ENCODE peak calls at places on chromosomes 16 and 17, in six cellular contexts. O, V, C, N, A and T are unnamed samples.

GRCh38 chr16:65176603-65177002 is 54.7 kb upstream of the CDH11 start:
- DNase-seq in O (no peak), V (no peak), C (no peak), N (no peak), A (no peak), T (no peak)

GRCh38 chr17:2058521-2059124 is 3.7 kb downstream of the HIC1 start:
- DNase-seq in O (no peak), V (peak), C (no peak), N (no peak), A (no peak), T (peak)

GRCh38 chr17:31291820-31292219 is 5.2 kb downstream of the OMG start:
- DNase-seq in O (no peak), V (no peak), C (no peak), N (no peak), A (no peak), T (no peak)

GRCh38 chr16:5025171-5025632 is 8.5 kb downstream of the NAGPA start:
- DNase-seq in O (no peak), V (peak), C (peak), N (no peak), A (peak), T (peak)

GRCh38 chr17:81002409-81003361 is 11.0 kb downstream of the CHMP6 start:
- DNase-seq in O (no peak), V (no peak), C (peak), N (no peak), A (peak), T (peak)

GRCh38 chr16:25177831-25178688 is 38.7 kb upstream of the AQP8 start:
- DNase-seq in O (no peak), V (no peak), C (no peak), N (peak), A (no peak), T (peak)

GRCh38 chr17:78924481-78925151 is 571 bp downstream of the TIMP2 start:
- DNase-seq in O (no peak), V (no peak), C (no peak), N (no peak), A (no peak), T (peak)

GRCh38 chr17:80894439-80894721 is 97.3 kb upstream of the CHMP6 start:
- DNase-seq in O (no peak), V (peak), C (no peak), N (no peak), A (no peak), T (no peak)

GRCh38 chr17:8221663-8222379 is 11.4 kb upstream of the AURKB start:
- DNase-seq in O (peak), V (peak), C (peak), N (no peak), A (peak), T (peak)

GRCh38 chr16:18933501-18933900 is 7.3 kb upstream of the SMG1 start:
- DNase-seq in O (no peak), V (no peak), C (no peak), N (no peak), A (no peak), T (no peak)

GRCh38 chr17:52995127-52995526 is 827.6 kb upstream of the KIF2B start:
- DNase-seq in O (no peak), V (no peak), C (no peak), N (no peak), A (no peak), T (no peak)

GRCh38 chr16:87956771-87957279 is 5.6 kb downstream of the BANP start:
- DNase-seq in O (no peak), V (peak), C (peak), N (peak), A (peak), T (peak)

GRCh38 chr16:89557230-89557935 is 3.1 kb upstream of the RPL13 start:
- DNase-seq in O (no peak), V (peak), C (peak), N (peak), A (peak), T (peak)

GRCh38 chr16:1534021-1535020 is 855 bp downstream of the TMEM204 start:
- DNase-seq in O (no peak), V (no peak), C (no peak), N (no peak), A (peak), T (no peak)

GRCh38 chr17:34389343-34389742 is 26.3 kb upstream of the CCL1 start:
- DNase-seq in O (no peak), V (no peak), C (no peak), N (no peak), A (no peak), T (no peak)

GRCh38 chr16:85955566-85955965 is 56.6 kb downstream of the IRF8 start:
- DNase-seq in O (no peak), V (no peak), C (no peak), N (no peak), A (no peak), T (no peak)

GRCh38 chr17:12730931-12731521 is 58.3 kb upstream of the ARHGAP44 start:
- DNase-seq in O (no peak), V (peak), C (no peak), N (no peak), A (no peak), T (no peak)

GRCh38 chr17:38761612-38762011 is 9.1 kb downstream of the PSMB3 start:
- DNase-seq in O (no peak), V (peak), C (peak), N (peak), A (peak), T (peak)

GRCh38 chr17:81471804-81472456 is 40.7 kb downstream of the ACTG1 start:
- DNase-seq in O (no peak), V (peak), C (peak), N (peak), A (peak), T (peak)

GRCh38 chr16:68408967-68409366 is 39.3 kb downstream of the SMPD3 start:
- DNase-seq in O (no peak), V (no peak), C (no peak), N (no peak), A (no peak), T (no peak)

GRCh38 chr16:11079657-11080187 is 135.4 kb downstream of the CLEC16A start:
- DNase-seq in O (no peak), V (no peak), C (no peak), N (no peak), A (peak), T (no peak)

GRCh38 chr17:17073006-17073626 is 30.9 kb downstream of the MPRIP start:
- DNase-seq in O (no peak), V (no peak), C (no peak), N (no peak), A (no peak), T (no peak)

GRCh38 chr17:2084129-2084765 is 29.3 kb downstream of the HIC1 start:
- DNase-seq in O (no peak), V (peak), C (peak), N (no peak), A (peak), T (no peak)

GRCh38 chr17:67245694-67246397 is 850 bp upstream of the HELZ start:
- DNase-seq in O (no peak), V (peak), C (peak), N (peak), A (peak), T (peak)

GRCh38 chr17:63675231-63675606 is 24.7 kb downstream of the LIMD2 start:
- DNase-seq in O (no peak), V (no peak), C (peak), N (no peak), A (peak), T (peak)

GRCh38 chr17:69523252-69523861 is 108.9 kb downstream of the MAP2K6 start:
- DNase-seq in O (peak), V (peak), C (peak), N (peak), A (peak), T (peak)

GRCh38 chr17:58254803-58255202 is 16.4 kb downstream of the LPO start:
- DNase-seq in O (no peak), V (no peak), C (no peak), N (no peak), A (no peak), T (no peak)

GRCh38 chr16:59758848-59759247 is 1024.7 kb upstream of the GOT2 start:
- DNase-seq in O (no peak), V (no peak), C (no peak), N (no peak), A (no peak), T (no peak)

GRCh38 chr17:53353919-53354351 is 468.8 kb upstream of the KIF2B start:
- DNase-seq in O (no peak), V (no peak), C (no peak), N (no peak), A (no peak), T (no peak)

GRCh38 chr17:48215583-48216139 is 108.1 kb downstream of the SNX11 start:
- DNase-seq in O (no peak), V (peak), C (peak), N (peak), A (peak), T (peak)

GRCh38 chr17:69473801-69474170 is 59.3 kb downstream of the MAP2K6 start:
- DNase-seq in O (no peak), V (peak), C (no peak), N (no peak), A (no peak), T (no peak)

GRCh38 chr17:32871736-32872135 is 5.2 kb downstream of the MYO1D start:
- DNase-seq in O (no peak), V (no peak), C (no peak), N (no peak), A (no peak), T (peak)

GRCh38 chr16:58076514-58076913 is 51.0 kb downstream of the MMP15 start:
- DNase-seq in O (no peak), V (no peak), C (no peak), N (no peak), A (no peak), T (no peak)

GRCh38 chr17:57881143-57881542 is 31.3 kb upstream of the MRPS23 start:
- DNase-seq in O (no peak), V (no peak), C (no peak), N (no peak), A (peak), T (no peak)

GRCh38 chr17:57668332-57668731 is 76.8 kb downstream of the CCDC182 start:
- DNase-seq in O (no peak), V (no peak), C (no peak), N (no peak), A (no peak), T (no peak)

GRCh38 chr17:77880702-77881450 is 77.6 kb upstream of the TNRC6C start:
- DNase-seq in O (no peak), V (no peak), C (no peak), N (no peak), A (no peak), T (no peak)

GRCh38 chr16:67641779-67642708 is 2.9 kb upstream of the CARMIL2 start:
- DNase-seq in O (no peak), V (no peak), C (no peak), N (no peak), A (peak), T (no peak)

DNA sequence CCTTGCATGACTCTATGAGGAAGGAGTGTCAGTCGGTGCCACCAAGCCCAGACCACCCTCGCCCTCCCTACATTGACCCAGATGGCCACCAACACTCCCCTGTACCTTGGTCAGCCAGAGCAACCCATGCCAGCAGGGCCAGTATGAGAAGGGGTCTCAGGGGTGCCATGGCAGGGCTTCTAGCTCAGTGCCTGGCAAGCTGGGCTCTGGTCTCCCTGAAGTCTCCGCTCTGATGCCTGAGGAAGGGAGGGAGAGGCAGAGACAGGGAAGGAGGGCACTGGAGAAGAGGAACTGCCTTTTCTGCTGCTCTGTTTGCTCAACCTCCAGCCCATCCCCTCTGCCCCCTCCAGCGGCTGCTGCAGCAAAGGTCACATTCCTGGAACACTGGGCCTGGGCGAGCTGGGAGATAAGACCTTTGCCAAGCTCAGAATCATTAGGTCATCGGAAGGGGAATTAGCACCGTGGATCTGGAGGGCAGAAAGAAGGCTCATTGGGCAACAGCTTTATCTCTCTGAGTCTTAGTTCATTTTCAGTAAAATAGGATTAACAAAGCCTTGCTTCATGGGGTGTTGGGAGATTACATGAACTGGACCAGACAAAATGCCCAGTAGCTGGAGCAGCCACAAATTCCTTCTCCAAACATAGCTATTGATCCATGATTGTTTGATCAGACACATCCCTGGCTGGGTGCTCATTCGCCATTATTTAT is at the start of gene VTN:
- DNase-seq in O (no peak), V (peak), C (peak), N (peak), A (peak), T (peak)
- H3K4me3 ChIP-seq in O (peak), V (peak), C (peak), N (peak), A (no peak), T (no peak)

GRCh38 chr17:29836643-29837042 is 93.4 kb downstream of the SSH2 start:
- DNase-seq in O (no peak), V (no peak), C (no peak), N (no peak), A (no peak), T (no peak)
- TF ChIP-seq MYC in O (no peak), V (no peak), C (no peak), N (no peak), A (no peak), T (no peak)

GRCh38 chr17:6910987-6911603 is 79.6 kb upstream of the TEKT1 start:
- DNase-seq in O (no peak), V (peak), C (peak), N (peak), A (peak), T (peak)
- TF ChIP-seq MAX in O (no peak), V (no peak), C (no peak), N (no peak), A (no peak), T (no peak)

DNA sequence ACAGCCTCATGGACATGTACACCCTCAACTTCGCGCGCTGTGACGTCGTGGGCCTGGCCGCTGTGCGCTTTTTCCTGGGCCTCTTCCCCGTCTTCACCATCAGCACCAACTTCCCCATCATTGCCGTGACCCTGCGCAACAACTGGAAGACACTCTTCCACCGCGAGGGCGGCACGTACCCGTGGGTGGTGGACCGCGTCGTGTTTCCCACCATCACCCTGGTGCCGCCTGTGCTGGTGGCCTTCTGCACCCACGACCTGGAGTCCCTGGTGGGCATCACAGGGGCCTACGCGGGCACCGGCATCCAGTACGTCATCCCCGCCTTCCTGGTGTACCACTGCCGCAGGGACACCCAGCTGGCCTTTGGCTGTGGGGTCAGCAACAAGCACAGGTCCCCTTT is 23.5 kb downstream of the GRIN2C start:
- DNase-seq in O (no peak), V (no peak), C (no peak), N (no peak), A (no peak), T (no peak)
- H3K4me3 ChIP-seq in O (no peak), V (no peak), C (no peak), N (no peak), A (no peak), T (no peak)

GRCh38 chr16:48909231-48909630 is 299.3 kb upstream of the N4BP1 start:
- DNase-seq in O (no peak), V (no peak), C (no peak), N (no peak), A (no peak), T (no peak)
- TF ChIP-seq MYC in O (no peak), V (no peak), C (no peak), N (no peak), A (no peak), T (no peak)

DNA sequence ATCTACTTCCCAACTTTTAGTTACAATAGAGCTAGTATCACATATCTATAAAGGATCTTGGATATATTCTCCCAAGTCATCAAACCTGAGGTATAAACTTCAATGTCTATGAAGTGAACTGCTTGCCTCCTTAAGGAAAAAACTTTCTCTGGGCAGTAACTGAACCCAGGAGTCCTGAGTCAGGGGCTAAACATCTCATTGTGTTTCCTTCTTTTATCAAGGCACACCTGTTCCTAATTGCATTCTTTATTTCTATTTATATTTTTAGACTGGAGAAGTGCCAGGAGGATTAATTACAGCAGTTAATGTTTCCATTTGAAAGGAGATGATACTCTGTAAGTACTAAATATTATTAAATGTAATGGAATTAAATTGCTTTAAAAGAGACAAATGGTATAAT is 98.6 kb downstream of the CDH8 start:
- DNase-seq in O (no peak), V (no peak), C (no peak), N (no peak), A (no peak), T (no peak)
- TF ChIP-seq MAX in O (no peak), V (no peak), C (no peak), N (no peak), A (no peak), T (no peak)

GRCh38 chr17:21376585-21376834 is 353 bp downstream of the KCNJ12 start:
- DNase-seq in O (no peak), V (no peak), C (peak), N (no peak), A (no peak), T (no peak)
- H3K4me3 ChIP-seq in O (no peak), V (peak), C (no peak), N (no peak), A (no peak), T (no peak)

GRCh38 chr17:21538615-21539014 is 153.7 kb upstream of the KCNJ18 start:
- DNase-seq in O (no peak), V (no peak), C (no peak), N (no peak), A (no peak), T (no peak)
- TF ChIP-seq MYC in O (no peak), V (no peak), C (no peak), N (no peak), A (no peak), T (no peak)

GRCh38 chr16:81700071-81700779 is 78.9 kb upstream of the PLCG2 start:
- DNase-seq in O (no peak), V (no peak), C (no peak), N (no peak), A (no peak), T (peak)

GRCh38 chr16:81699596-81699995 is 79.5 kb upstream of the PLCG2 start:
- DNase-seq in O (no peak), V (no peak), C (no peak), N (no peak), A (no peak), T (no peak)

GRCh38 chr16:81701296-81701970 is 77.7 kb upstream of the PLCG2 start:
- DNase-seq in O (no peak), V (no peak), C (no peak), N (no peak), A (no peak), T (no peak)

GRCh38 chr16:81702506-81702905 is 76.6 kb upstream of the PLCG2 start:
- DNase-seq in O (no peak), V (no peak), C (no peak), N (no peak), A (no peak), T (no peak)

DNA sequence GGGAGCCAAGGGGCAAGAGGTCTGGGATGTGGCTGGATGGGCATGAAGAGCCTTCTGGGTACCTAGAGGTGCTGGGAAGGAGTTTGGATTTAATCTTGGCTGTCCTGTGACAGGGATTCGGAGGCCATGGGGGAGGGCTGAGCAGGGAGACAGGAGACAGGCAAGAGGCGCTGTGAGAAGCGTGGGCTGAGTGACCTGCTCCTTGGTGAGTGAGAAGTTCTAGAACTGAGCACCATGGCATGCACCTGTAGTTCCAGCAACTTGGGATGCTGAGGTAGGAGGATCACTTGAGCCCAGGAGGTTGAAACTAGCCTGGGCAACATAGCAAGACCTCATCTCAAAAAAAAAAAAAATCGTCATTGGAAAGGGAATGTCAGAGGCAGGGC is 78.3 kb upstream of the PLCG2 start:
- DNase-seq in O (no peak), V (no peak), C (no peak), N (no peak), A (no peak), T (no peak)
- TF ChIP-seq MAX in O (no peak), V (no peak), C (no peak), N (no peak), A (no peak), T (no peak)